ENCODE peak calls at places on chromosomes 16 and 17, in four cellular contexts. One of them, this sample, is unnamed.

GRCh38 chr17:51672058-51672457 is 411.7 kb downstream of the UTP18 start:
- DNase-seq in fibroblast of the aortic adventitia: no peak
- DNase-seq in breast epithelium: no peak
- DNase-seq in pancreas: no peak
- DNase-seq in this sample: no peak

GRCh38 chr16:85733839-85734170 is 17.1 kb downstream of the C16orf74 start:
- DNase-seq in fibroblast of the aortic adventitia: no peak
- DNase-seq in breast epithelium: no peak
- DNase-seq in pancreas: no peak
- DNase-seq in this sample: peak

GRCh38 chr17:80441133-80441578 is 26.2 kb downstream of the ENDOV start:
- DNase-seq in fibroblast of the aortic adventitia: peak
- DNase-seq in breast epithelium: no peak
- DNase-seq in pancreas: no peak
- DNase-seq in this sample: no peak

GRCh38 chr17:50817142-50817751 is 18.1 kb upstream of the WFIKKN2 start:
- DNase-seq in fibroblast of the aortic adventitia: peak
- DNase-seq in breast epithelium: no peak
- DNase-seq in pancreas: peak
- DNase-seq in this sample: peak

GRCh38 chr17:18191071-18191667 is 7.5 kb downstream of the ALKBH5 start:
- DNase-seq in fibroblast of the aortic adventitia: peak
- DNase-seq in breast epithelium: no peak
- DNase-seq in pancreas: peak
- DNase-seq in this sample: peak

GRCh38 chr16:71722801-71723536 is 1.5 kb downstream of the PHLPP2 start:
- DNase-seq in fibroblast of the aortic adventitia: peak
- DNase-seq in breast epithelium: peak
- DNase-seq in pancreas: peak
- DNase-seq in this sample: peak

GRCh38 chr17:38579934-38580333 is 25.8 kb downstream of the SRCIN1 start:
- DNase-seq in fibroblast of the aortic adventitia: peak
- DNase-seq in breast epithelium: no peak
- DNase-seq in pancreas: no peak
- DNase-seq in this sample: no peak

GRCh38 chr17:29124135-29124930 is 55.9 kb downstream of the MYO18A start:
- DNase-seq in fibroblast of the aortic adventitia: peak
- DNase-seq in breast epithelium: no peak
- DNase-seq in pancreas: no peak
- DNase-seq in this sample: peak

GRCh38 chr17:50868594-50868993 is 2.4 kb upstream of the TOB1 start:
- DNase-seq in fibroblast of the aortic adventitia: no peak
- DNase-seq in breast epithelium: no peak
- DNase-seq in pancreas: no peak
- DNase-seq in this sample: no peak

GRCh38 chr17:63832455-63832854 is 5.0 kb upstream of the FTSJ3 start:
- DNase-seq in fibroblast of the aortic adventitia: no peak
- DNase-seq in breast epithelium: no peak
- DNase-seq in pancreas: no peak
- DNase-seq in this sample: no peak

GRCh38 chr17:74759941-74760340 is 11.5 kb downstream of the NHERF1 start:
- DNase-seq in fibroblast of the aortic adventitia: no peak
- DNase-seq in breast epithelium: peak
- DNase-seq in pancreas: peak
- DNase-seq in this sample: peak

GRCh38 chr17:62704381-62704971 is 77.0 kb downstream of the MRC2 start:
- DNase-seq in fibroblast of the aortic adventitia: peak
- DNase-seq in breast epithelium: no peak
- DNase-seq in pancreas: peak
- DNase-seq in this sample: peak

GRCh38 chr17:78374631-78375274 is 3.7 kb upstream of the PGS1 start:
- DNase-seq in fibroblast of the aortic adventitia: peak
- DNase-seq in breast epithelium: no peak
- DNase-seq in pancreas: no peak
- DNase-seq in this sample: no peak

DNA sequence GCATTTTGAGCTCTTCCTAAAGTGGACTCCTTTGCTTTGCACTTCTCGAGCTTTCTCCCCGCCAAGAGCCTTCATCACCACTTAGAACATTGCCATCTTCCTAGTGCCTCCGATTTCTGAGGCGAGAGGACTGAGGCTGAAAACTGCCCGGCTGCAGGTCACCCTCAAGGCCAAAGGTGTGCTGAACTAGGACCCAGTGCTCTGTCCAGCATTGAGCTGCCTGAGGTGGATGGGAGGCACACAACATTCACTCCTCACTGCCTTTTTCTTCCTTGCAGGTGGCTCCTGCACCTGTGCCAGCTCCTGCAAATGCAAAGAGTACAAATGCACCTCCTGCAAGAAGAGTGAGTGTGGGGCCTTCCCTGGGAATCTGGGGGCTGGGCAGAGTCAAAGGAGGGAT is 5.4 kb downstream of the MT1A start:
- DNase-seq in fibroblast of the aortic adventitia: no peak
- DNase-seq in breast epithelium: no peak
- DNase-seq in pancreas: no peak
- DNase-seq in this sample: no peak
- TF ChIP-seq CTCF in fibroblast of the aortic adventitia: no peak
- TF ChIP-seq CTCF in breast epithelium: no peak
- TF ChIP-seq CTCF in pancreas: no peak
- TF ChIP-seq CTCF in this sample: no peak

GRCh38 chr17:43125967-43126910 is 1.1 kb upstream of the BRCA1 start:
- DNase-seq in fibroblast of the aortic adventitia: peak
- DNase-seq in breast epithelium: no peak
- DNase-seq in pancreas: no peak
- DNase-seq in this sample: no peak

GRCh38 chr17:43126911-43127290 is 1.7 kb upstream of the BRCA1 start:
- DNase-seq in fibroblast of the aortic adventitia: no peak
- DNase-seq in breast epithelium: no peak
- DNase-seq in pancreas: no peak
- DNase-seq in this sample: no peak

GRCh38 chr17:43129671-43130010 is 4.5 kb upstream of the BRCA1 start:
- DNase-seq in fibroblast of the aortic adventitia: no peak
- DNase-seq in breast epithelium: no peak
- DNase-seq in pancreas: no peak
- DNase-seq in this sample: no peak

DNA sequence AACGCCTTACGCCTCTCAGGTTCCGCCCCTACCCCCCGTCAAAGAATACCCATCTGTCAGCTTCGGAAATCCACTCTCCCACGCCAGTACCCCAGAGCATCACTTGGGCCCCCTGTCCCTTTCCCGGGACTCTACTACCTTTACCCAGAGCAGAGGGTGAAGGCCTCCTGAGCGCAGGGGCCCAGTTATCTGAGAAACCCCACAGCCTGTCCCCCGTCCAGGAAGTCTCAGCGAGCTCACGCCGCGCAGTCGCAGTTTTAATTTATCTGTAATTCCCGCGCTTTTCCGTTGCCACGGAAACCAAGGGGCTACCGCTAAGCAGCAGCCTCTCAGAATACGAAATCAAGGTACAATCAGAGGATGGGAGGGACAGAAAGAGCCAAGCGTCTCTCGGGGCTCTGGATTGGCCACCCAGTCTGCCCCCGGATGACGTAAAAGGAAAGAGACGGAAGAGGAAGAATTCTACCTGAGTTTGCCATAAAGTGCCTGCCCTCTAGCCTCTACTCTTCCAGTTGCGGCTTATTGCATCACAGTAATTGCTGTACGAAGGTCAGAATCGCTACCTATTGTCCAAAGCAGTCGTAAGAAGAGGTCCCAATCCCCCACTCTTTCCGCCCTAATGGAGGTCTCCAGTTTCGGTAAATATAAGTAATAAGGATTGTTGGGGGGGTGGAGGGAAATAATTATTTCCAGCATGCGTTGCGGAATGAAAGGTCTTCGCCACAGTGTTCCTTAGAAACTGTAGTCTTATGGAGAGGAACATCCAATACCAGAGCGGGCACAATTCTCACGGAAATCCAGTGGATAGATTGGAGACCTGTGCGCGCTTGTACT is at the start of gene BRCA1:
- DNase-seq in fibroblast of the aortic adventitia: peak
- DNase-seq in breast epithelium: peak
- DNase-seq in pancreas: peak
- DNase-seq in this sample: peak
- TF ChIP-seq CTCF in fibroblast of the aortic adventitia: no peak
- TF ChIP-seq CTCF in breast epithelium: no peak
- TF ChIP-seq CTCF in pancreas: no peak
- TF ChIP-seq CTCF in this sample: no peak

DNA sequence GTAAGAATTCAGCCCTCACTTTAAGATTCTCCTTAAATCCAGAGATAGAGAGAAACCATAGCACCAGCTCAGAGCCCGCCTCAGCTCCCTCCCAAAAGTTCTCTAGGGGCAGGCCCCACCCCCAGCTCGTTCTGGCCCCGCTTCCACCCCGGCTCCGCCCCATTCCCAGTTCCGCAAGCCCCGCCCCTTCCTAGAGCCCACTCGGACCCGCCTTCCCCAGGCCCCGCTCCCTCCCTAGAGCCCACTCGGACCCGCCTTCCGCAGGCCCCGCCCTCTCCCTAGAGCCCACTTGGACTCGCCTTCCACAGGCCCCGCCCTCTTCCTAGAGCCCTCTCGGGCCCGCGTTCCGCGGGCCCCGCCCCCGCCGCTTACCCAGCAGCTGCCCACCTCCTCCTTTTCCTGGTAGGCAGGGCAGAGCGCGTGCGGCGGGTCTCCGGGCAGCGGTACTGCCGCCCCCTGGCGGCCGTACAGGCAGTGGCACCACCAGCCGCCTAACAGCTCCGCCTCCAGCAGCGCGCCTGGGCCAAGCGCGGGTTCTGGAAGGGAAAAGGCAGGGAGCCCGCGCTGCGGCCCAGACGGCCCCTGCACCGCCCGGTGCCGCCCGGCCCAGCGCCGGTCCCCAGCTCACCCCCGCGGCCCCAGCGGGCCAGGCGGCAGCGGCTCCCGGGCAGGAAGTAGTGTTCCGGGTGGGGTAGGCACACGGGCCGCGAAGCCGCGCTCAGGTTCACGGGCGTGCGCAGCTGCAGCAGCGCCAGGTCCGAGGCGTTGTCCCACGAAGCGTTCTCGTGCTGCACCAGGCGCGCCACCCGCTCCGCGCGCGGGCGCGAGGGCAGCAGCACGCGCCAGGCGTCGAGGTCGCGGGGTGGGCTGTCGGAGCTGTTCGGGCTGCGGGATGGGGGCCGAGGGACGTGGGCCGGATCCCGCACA is 6.8 kb upstream of the PRSS8 start:
- DNase-seq in fibroblast of the aortic adventitia: peak
- DNase-seq in breast epithelium: peak
- DNase-seq in pancreas: peak
- DNase-seq in this sample: peak
- TF ChIP-seq CTCF in fibroblast of the aortic adventitia: peak
- TF ChIP-seq CTCF in breast epithelium: peak
- TF ChIP-seq CTCF in pancreas: peak
- TF ChIP-seq CTCF in this sample: peak

GRCh38 chr17:81712468-81713003 is 452 bp downstream of the SLC25A10 start:
- DNase-seq in fibroblast of the aortic adventitia: no peak
- DNase-seq in breast epithelium: no peak
- DNase-seq in pancreas: peak
- DNase-seq in this sample: no peak
- TF ChIP-seq CTCF in fibroblast of the aortic adventitia: no peak
- TF ChIP-seq CTCF in breast epithelium: no peak
- TF ChIP-seq CTCF in pancreas: no peak
- TF ChIP-seq CTCF in this sample: no peak

DNA sequence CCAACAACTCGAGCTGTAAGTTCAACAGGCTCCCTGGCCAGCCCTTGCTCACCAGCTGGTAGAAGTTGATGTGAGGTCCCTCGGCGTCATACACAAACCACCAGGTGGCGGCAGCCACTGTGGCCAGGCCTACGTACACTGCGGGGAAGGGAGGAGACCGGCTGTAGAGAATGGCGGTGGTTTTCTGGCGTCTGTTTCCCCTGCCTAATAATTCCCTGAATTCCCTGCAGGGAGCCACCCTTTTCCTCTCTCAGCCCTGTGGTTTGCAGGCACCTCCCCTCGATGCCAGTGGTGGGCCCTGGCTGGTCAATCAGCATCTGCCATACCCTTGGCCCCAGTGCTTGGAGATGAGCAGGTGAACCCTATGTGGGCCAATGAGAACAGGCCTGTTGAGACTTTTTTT is 18.9 kb upstream of the P2RX1 start:
- DNase-seq in fibroblast of the aortic adventitia: peak
- DNase-seq in breast epithelium: peak
- DNase-seq in pancreas: peak
- DNase-seq in this sample: peak
- TF ChIP-seq CTCF in fibroblast of the aortic adventitia: peak
- TF ChIP-seq CTCF in breast epithelium: peak
- TF ChIP-seq CTCF in pancreas: peak
- TF ChIP-seq CTCF in this sample: peak

DNA sequence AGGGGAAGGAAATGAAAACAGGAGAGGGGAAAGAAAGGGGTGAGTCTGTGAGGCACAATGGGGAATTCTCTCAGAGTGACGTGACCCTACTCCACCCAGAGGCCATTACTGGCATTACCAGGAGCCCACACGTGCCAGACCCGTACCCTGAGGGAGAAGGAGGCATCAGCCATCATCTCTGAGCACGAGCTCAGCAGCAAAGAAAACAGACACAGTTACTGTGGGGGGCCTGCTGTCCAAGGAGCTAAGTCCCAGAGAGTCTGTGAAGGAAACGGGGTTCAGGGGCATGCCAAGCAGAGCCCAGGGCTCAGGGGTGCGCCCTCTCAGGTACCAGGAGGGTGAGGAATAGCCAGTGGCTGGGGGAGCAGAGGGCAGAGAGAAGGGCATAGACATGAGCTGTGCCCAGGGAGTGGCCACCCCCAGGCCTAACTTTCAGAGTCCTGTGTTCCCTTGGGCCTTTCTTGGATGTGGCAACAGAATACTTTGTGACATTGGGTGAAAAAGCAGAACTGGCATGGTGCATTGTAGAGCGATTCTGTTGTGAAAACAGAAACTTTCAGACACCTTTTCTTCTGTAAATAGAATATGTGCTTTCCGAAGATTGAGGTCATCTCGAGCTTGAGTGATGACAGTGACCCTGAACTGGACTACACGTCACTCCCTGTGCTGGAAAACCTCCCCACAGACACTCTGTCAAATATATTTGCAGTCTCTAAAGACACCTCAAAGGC is 11.3 kb downstream of the TAF1C start:
- DNase-seq in fibroblast of the aortic adventitia: peak
- DNase-seq in breast epithelium: peak
- DNase-seq in pancreas: no peak
- DNase-seq in this sample: peak
- TF ChIP-seq CTCF in fibroblast of the aortic adventitia: peak
- TF ChIP-seq CTCF in breast epithelium: peak
- TF ChIP-seq CTCF in pancreas: peak
- TF ChIP-seq CTCF in this sample: peak